ENCODE peak calls at places on chromosomes 11 and 22, in five cellular contexts. E, P, N, M and I are unnamed samples.

GRCh38 chr22:18031670-18032454 is 7.5 kb upstream of the MICAL3 start:
- DNase-seq in P (peak), E (no peak), M (peak), N (peak), I (peak)

GRCh38 chr11:111322534-111322933 is 24.2 kb downstream of the POU2AF3 start:
- DNase-seq in E (no peak), P (no peak), N (no peak), M (no peak), I (no peak)

GRCh38 chr11:124864176-124864891 is 898 bp upstream of the ROBO3 start:
- DNase-seq in E (no peak), P (no peak), M (no peak), N (no peak), I (no peak)

GRCh38 chr22:44391481-44392445 is 79.0 kb upstream of the SHISAL1 start:
- DNase-seq in M (no peak), E (no peak), N (no peak), P (no peak), I (no peak)

GRCh38 chr11:1835671-1836010 is 851 bp downstream of the SYT8 start:
- DNase-seq in N (no peak), P (no peak), M (no peak), E (no peak), I (no peak)

GRCh38 chr11:132960273-132960672 is 572.0 kb downstream of the OPCML start:
- DNase-seq in M (no peak), N (no peak), P (no peak), E (no peak), I (no peak)

GRCh38 chr11:92790376-92790775 is 179.1 kb upstream of the MTNR1B start:
- DNase-seq in M (no peak), P (no peak), N (no peak), E (no peak), I (no peak)

GRCh38 chr22:25201557-25202273 is 2.1 kb downstream of the CRYBB3 start:
- DNase-seq in M (no peak), E (no peak), N (no peak), P (no peak), I (no peak)

GRCh38 chr11:119206512-119207299 is 567 bp downstream of the CBL start:
- DNase-seq in E (no peak), N (no peak), P (no peak), M (no peak), I (no peak)

GRCh38 chr22:48744283-48744641 is 1083.4 kb downstream of the BRD1 start:
- DNase-seq in N (no peak), M (no peak), E (peak), P (no peak), I (no peak)

GRCh38 chr11:106399075-106399500 is 321.6 kb downstream of the AASDHPPT start:
- DNase-seq in N (peak), M (peak), P (peak), E (no peak), I (peak)

GRCh38 chr11:119518746-119519382 is 95.9 kb upstream of the THY1 start:
- DNase-seq in N (peak), E (no peak), M (peak), P (peak), I (peak)

GRCh38 chr11:96187779-96188624 is 155.0 kb downstream of the MAML2 start:
- DNase-seq in N (no peak), M (peak), E (no peak), P (peak), I (peak)

GRCh38 chr11:115885446-115885978 is 381.3 kb upstream of the CADM1 start:
- DNase-seq in N (no peak), M (no peak), E (no peak), P (no peak), I (no peak)

GRCh38 chr22:35892192-35892591 is 136.4 kb downstream of the RBFOX2 start:
- DNase-seq in P (peak), M (peak), E (no peak), N (no peak), I (no peak)

GRCh38 chr11:117900144-117900651 is 23.7 kb upstream of the FXYD6 start:
- DNase-seq in M (no peak), E (no peak), N (no peak), P (no peak), I (no peak)

GRCh38 chr11:28657378-28658030 is 549.3 kb downstream of the METTL15 start:
- DNase-seq in M (peak), P (peak), E (no peak), N (peak), I (no peak)

GRCh38 chr11:74696488-74696887 is 34.7 kb downstream of the CHRDL2 start:
- DNase-seq in N (no peak), E (no peak), M (peak), P (no peak), I (no peak)
- H3K27ac ChIP-seq in N (no peak), E (peak), M (no peak), P (peak), I (no peak)

GRCh38 chr11:68370211-68371111 is 58.1 kb downstream of the LRP5 start:
- DNase-seq in N (no peak), E (no peak), P (no peak), M (no peak), I (no peak)

GRCh38 chr11:68371176-68372041 is 59.0 kb downstream of the LRP5 start:
- DNase-seq in N (no peak), M (no peak), E (no peak), P (no peak), I (no peak)

GRCh38 chr11:68372625-68373024 is 60.2 kb downstream of the LRP5 start:
- DNase-seq in M (no peak), P (no peak), E (no peak), N (no peak), I (no peak)

GRCh38 chr11:68373189-68373809 is 60.9 kb downstream of the LRP5 start:
- DNase-seq in E (no peak), P (peak), M (peak), N (no peak), I (no peak)

DNA sequence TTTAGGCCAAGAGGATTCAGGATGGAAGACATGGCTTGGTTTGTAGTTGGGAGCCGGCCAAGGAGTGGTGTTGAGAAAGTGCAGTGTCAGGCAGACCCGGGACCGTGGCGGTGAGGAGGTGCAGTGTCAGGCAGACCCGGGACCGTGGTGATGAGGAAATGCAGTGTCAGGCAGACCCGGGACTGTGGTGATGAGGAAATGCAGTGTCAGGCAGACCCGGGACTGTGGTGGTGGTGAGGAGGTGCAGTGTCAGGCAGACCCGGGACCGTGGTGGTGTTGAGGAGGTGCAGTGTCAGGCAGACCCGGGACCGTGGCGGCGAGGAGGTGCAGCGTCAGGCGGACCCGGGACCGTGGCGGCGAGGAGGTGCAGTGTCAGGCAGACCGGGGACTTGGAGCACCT is 59.7 kb downstream of the LRP5 start:
- DNase-seq in P (no peak), E (no peak), M (peak), N (no peak), I (no peak)
- H3K27ac ChIP-seq in P (no peak), E (peak), M (no peak), N (no peak), I (no peak)

GRCh38 chr22:37802310-37803194 is 5.2 kb upstream of the GCAT start:
- DNase-seq in E (peak), M (peak), P (peak), N (no peak), I (no peak)
- H3K27ac ChIP-seq in E (peak), M (no peak), P (no peak), N (no peak), I (no peak)

GRCh38 chr11:121472310-121472709 is 19.5 kb upstream of the SORL1-AS1 start:
- DNase-seq in N (no peak), E (no peak), M (no peak), P (no peak), I (no peak)
- H3K27ac ChIP-seq in N (no peak), E (no peak), M (no peak), P (no peak), I (no peak)

GRCh38 chr11:44833869-44834452 is 107.2 kb downstream of the TSPAN18 start:
- DNase-seq in N (no peak), M (no peak), P (no peak), E (no peak), I (no peak)
- H3K27ac ChIP-seq in N (no peak), M (peak), P (no peak), E (peak), I (no peak)

GRCh38 chr11:110075087-110075821 is 17.9 kb upstream of the ZC3H12C start:
- DNase-seq in E (no peak), N (no peak), M (peak), P (peak), I (no peak)
- H3K27ac ChIP-seq in E (no peak), N (peak), M (no peak), P (no peak), I (no peak)